ENCODE peak calls at places on chromosomes 2 and 18, in four cellular contexts. N, O, G and R are unnamed samples.

GRCh38 chr18:73880387-73880786 is 267.2 kb downstream of the FBXO15 start:
- DNase-seq in G (no peak), N (no peak), O (no peak), R (no peak)

GRCh38 chr18:36660311-36660710 is 168.5 kb downstream of the TPGS2 start:
- DNase-seq in N (no peak), G (no peak), O (no peak), R (no peak)

GRCh38 chr2:238260879-238261278 is 21.0 kb upstream of the HES6 start:
- DNase-seq in N (no peak), G (no peak), O (no peak), R (no peak)

GRCh38 chr18:64219511-64219910 is 70.6 kb upstream of the LINC00305 start:
- DNase-seq in G (no peak), O (no peak), N (no peak), R (no peak)

GRCh38 chr2:168157926-168158325 is 89.5 kb downstream of the STK39 start:
- DNase-seq in N (no peak), G (peak; percentile 56), O (no peak), R (peak; percentile 48)

GRCh38 chr2:88834376-88834775 is 142.9 kb downstream of the RPIA start:
- DNase-seq in O (no peak), G (no peak), N (no peak), R (no peak)

GRCh38 chr2:119846021-119846420 is 86.3 kb downstream of the PTPN4 start:
- DNase-seq in O (no peak), G (no peak), N (no peak), R (peak; percentile 43)

GRCh38 chr2:216774620-216775019 is 79.3 kb upstream of the IGFBP5 start:
- DNase-seq in N (no peak), O (no peak), G (no peak), R (no peak)

GRCh38 chr2:218259099-218259921 is 1.5 kb upstream of the GPBAR1 start:
- DNase-seq in O (peak; percentile 29), N (no peak), G (no peak), R (no peak)

GRCh38 chr2:118059919-118060478 is 28.3 kb upstream of the INSIG2 start:
- DNase-seq in G (no peak), O (no peak), N (no peak), R (peak; percentile 54)

GRCh38 chr2:240467149-240467642 is 31.7 kb downstream of the GPC1 start:
- DNase-seq in O (peak; percentile 5), G (no peak), N (peak; percentile 0), R (no peak)

GRCh38 chr18:56606623-56607022 is 31.8 kb downstream of the TXNL1 start:
- DNase-seq in O (no peak), N (no peak), G (no peak), R (no peak)

GRCh38 chr2:30238143-30238800 is 6.9 kb downstream of the LBH start:
- DNase-seq in G (no peak), N (no peak), O (no peak), R (no peak)

GRCh38 chr2:71668326-71669057 is 215.1 kb downstream of the DYSF start:
- DNase-seq in G (no peak), O (no peak), N (no peak), R (no peak)

GRCh38 chr2:25378731-25379490 is 37.2 kb upstream of the DNMT3A start:
- DNase-seq in O (no peak), G (no peak), N (no peak), R (no peak)

GRCh38 chr18:22412502-22412901 is 5.2 kb downstream of the CTAGE1 start:
- DNase-seq in G (no peak), N (no peak), O (no peak), R (no peak)

GRCh38 chr2:58764321-58765099 is 523.4 kb upstream of the FANCL start:
- DNase-seq in G (no peak), O (no peak), N (no peak), R (no peak)

GRCh38 chr2:6909431-6910385 is 7.5 kb upstream of the RNF144A start:
- DNase-seq in N (no peak), G (no peak), O (no peak), R (no peak)

GRCh38 chr18:31506024-31506742 is 8.2 kb downstream of the DSG2 start:
- DNase-seq in N (no peak), G (no peak), O (no peak), R (peak; percentile 35)

GRCh38 chr2:143469323-143469722 is 340.1 kb downstream of the ARHGAP15 start:
- DNase-seq in N (no peak), O (no peak), G (no peak), R (no peak)

GRCh38 chr18:7464245-7464966 is 102.7 kb upstream of the PTPRM start:
- DNase-seq in N (no peak), G (no peak), O (no peak), R (no peak)

GRCh38 chr18:58135806-58136331 is 91.8 kb downstream of the NEDD4L start:
- DNase-seq in G (peak; percentile 68), O (peak; percentile 19), N (peak; percentile 24), R (peak; percentile 73)

GRCh38 chr18:11860594-11861450 is 9.6 kb downstream of the CHMP1B start:
- DNase-seq in O (no peak), G (no peak), N (no peak), R (no peak)

GRCh38 chr2:46967990-46968647 is 52.5 kb upstream of the MCFD2 start:
- DNase-seq in N (no peak), G (peak; percentile 88), O (peak; percentile 53), R (peak; percentile 89)

GRCh38 chr2:216731465-216731864 is 36.1 kb upstream of the IGFBP5 start:
- DNase-seq in G (no peak), N (no peak), O (no peak), R (no peak)

GRCh38 chr18:48200631-48201336 is 208.4 kb downstream of the ZBTB7C start:
- DNase-seq in G (no peak), N (no peak), O (no peak), R (no peak)

GRCh38 chr2:71454221-71455010 is 1.1 kb downstream of the DYSF start:
- DNase-seq in O (no peak), N (no peak), G (no peak), R (no peak)

GRCh38 chr2:54613361-54613760 is 110.1 kb upstream of the EML6 start:
- DNase-seq in O (no peak), N (no peak), G (no peak), R (no peak)

GRCh38 chr2:40758778-40759177 is 306.9 kb upstream of the SLC8A1 start:
- DNase-seq in N (no peak), O (no peak), G (no peak), R (no peak)

GRCh38 chr2:139828011-139828410 is 1047.8 kb upstream of the NXPH2 start:
- DNase-seq in G (no peak), O (no peak), N (no peak), R (no peak)

GRCh38 chr18:76459687-76460350 is 35.2 kb downstream of the ZNF516 start:
- DNase-seq in G (peak; percentile 27), O (no peak), N (no peak), R (no peak)

GRCh38 chr2:159349674-159350299 is 63.3 kb upstream of the WDSUB1 start:
- DNase-seq in N (no peak), G (no peak), O (no peak), R (no peak)